ENCODE peak calls at places on chromosomes 7 and 10, in eight cellular contexts. One of them, this sample, is unnamed.

GRCh38 chr10:93995598-93996271 is 2.0 kb downstream of the PLCE1 start:
- DNase-seq in A549: no peak
- DNase-seq in heart right ventricle: no peak
- DNase-seq in iPS DF 6.9: no peak
- DNase-seq in K562: no peak
- DNase-seq in brain microvascular endothelial cell: peak
- DNase-seq in retinal pigment epithelial cell: peak
- DNase-seq in RWPE2: no peak
- DNase-seq in this sample: no peak

GRCh38 chr7:84204655-84205054 is 10.1 kb upstream of the SEMA3A start:
- DNase-seq in A549: no peak
- DNase-seq in heart right ventricle: no peak
- DNase-seq in iPS DF 6.9: no peak
- DNase-seq in K562: no peak
- DNase-seq in brain microvascular endothelial cell: peak
- DNase-seq in retinal pigment epithelial cell: no peak
- DNase-seq in RWPE2: no peak
- DNase-seq in this sample: no peak

GRCh38 chr7:49422564-49422963 is 350.9 kb upstream of the VWC2 start:
- DNase-seq in A549: no peak
- DNase-seq in heart right ventricle: no peak
- DNase-seq in iPS DF 6.9: no peak
- DNase-seq in K562: no peak
- DNase-seq in brain microvascular endothelial cell: no peak
- DNase-seq in retinal pigment epithelial cell: no peak
- DNase-seq in RWPE2: no peak
- DNase-seq in this sample: no peak

GRCh38 chr7:1912472-1913289 is 242.6 kb downstream of the ELFN1 start:
- DNase-seq in A549: no peak
- DNase-seq in heart right ventricle: no peak
- DNase-seq in iPS DF 6.9: no peak
- DNase-seq in K562: no peak
- DNase-seq in brain microvascular endothelial cell: peak
- DNase-seq in retinal pigment epithelial cell: no peak
- DNase-seq in RWPE2: no peak
- DNase-seq in this sample: no peak

GRCh38 chr10:80664071-80664680 is 126.5 kb downstream of the SH2D4B start:
- DNase-seq in A549: peak
- DNase-seq in heart right ventricle: peak
- DNase-seq in iPS DF 6.9: peak
- DNase-seq in K562: peak
- DNase-seq in brain microvascular endothelial cell: peak
- DNase-seq in retinal pigment epithelial cell: no peak
- DNase-seq in RWPE2: no peak
- DNase-seq in this sample: peak

GRCh38 chr10:77027576-77027975 is 610.0 kb downstream of the KCNMA1 start:
- DNase-seq in A549: no peak
- DNase-seq in heart right ventricle: no peak
- DNase-seq in iPS DF 6.9: no peak
- DNase-seq in K562: no peak
- DNase-seq in brain microvascular endothelial cell: no peak
- DNase-seq in retinal pigment epithelial cell: no peak
- DNase-seq in RWPE2: no peak
- DNase-seq in this sample: no peak

GRCh38 chr10:24446739-24447138 is 237.8 kb downstream of the KIAA1217 start:
- DNase-seq in A549: no peak
- DNase-seq in heart right ventricle: no peak
- DNase-seq in iPS DF 6.9: no peak
- DNase-seq in K562: no peak
- DNase-seq in brain microvascular endothelial cell: peak
- DNase-seq in retinal pigment epithelial cell: peak
- DNase-seq in RWPE2: no peak
- DNase-seq in this sample: no peak

GRCh38 chr7:27178366-27178765 is 4.2 kb upstream of the HOXA10 start:
- DNase-seq in A549: no peak
- DNase-seq in heart right ventricle: no peak
- DNase-seq in iPS DF 6.9: no peak
- DNase-seq in K562: no peak
- DNase-seq in brain microvascular endothelial cell: no peak
- DNase-seq in retinal pigment epithelial cell: no peak
- DNase-seq in RWPE2: peak
- DNase-seq in this sample: no peak

GRCh38 chr7:98836811-98837631 is 32.8 kb downstream of the TMEM130 start:
- DNase-seq in A549: peak
- DNase-seq in heart right ventricle: no peak
- DNase-seq in iPS DF 6.9: no peak
- DNase-seq in K562: peak
- DNase-seq in brain microvascular endothelial cell: peak
- DNase-seq in retinal pigment epithelial cell: no peak
- DNase-seq in RWPE2: no peak
- DNase-seq in this sample: no peak

GRCh38 chr7:24826662-24827020 is 69.4 kb upstream of the GSDME start:
- DNase-seq in A549: no peak
- DNase-seq in heart right ventricle: no peak
- DNase-seq in iPS DF 6.9: no peak
- DNase-seq in K562: no peak
- DNase-seq in brain microvascular endothelial cell: no peak
- DNase-seq in retinal pigment epithelial cell: no peak
- DNase-seq in RWPE2: no peak
- DNase-seq in this sample: no peak

GRCh38 chr7:128121731-128122576 is 90.7 kb upstream of the LRRC4 start:
- DNase-seq in A549: no peak
- DNase-seq in heart right ventricle: peak
- DNase-seq in iPS DF 6.9: no peak
- DNase-seq in K562: no peak
- DNase-seq in brain microvascular endothelial cell: no peak
- DNase-seq in retinal pigment epithelial cell: no peak
- DNase-seq in RWPE2: no peak
- DNase-seq in this sample: peak

GRCh38 chr7:52992479-52993195 is 42.8 kb upstream of the POM121L12 start:
- DNase-seq in A549: no peak
- DNase-seq in heart right ventricle: no peak
- DNase-seq in iPS DF 6.9: no peak
- DNase-seq in K562: no peak
- DNase-seq in brain microvascular endothelial cell: no peak
- DNase-seq in retinal pigment epithelial cell: no peak
- DNase-seq in RWPE2: no peak
- DNase-seq in this sample: no peak

GRCh38 chr10:133207041-133207600 is 22.9 kb upstream of the UTF1 start:
- DNase-seq in A549: no peak
- DNase-seq in heart right ventricle: no peak
- DNase-seq in iPS DF 6.9: no peak
- DNase-seq in K562: no peak
- DNase-seq in brain microvascular endothelial cell: no peak
- DNase-seq in retinal pigment epithelial cell: no peak
- DNase-seq in RWPE2: no peak
- DNase-seq in this sample: no peak

GRCh38 chr7:94871132-94871531 is 36.3 kb upstream of the PPP1R9A start:
- DNase-seq in A549: no peak
- DNase-seq in heart right ventricle: no peak
- DNase-seq in iPS DF 6.9: no peak
- DNase-seq in K562: no peak
- DNase-seq in brain microvascular endothelial cell: no peak
- DNase-seq in retinal pigment epithelial cell: no peak
- DNase-seq in RWPE2: no peak
- DNase-seq in this sample: no peak

GRCh38 chr7:94875221-94875620 is 32.2 kb upstream of the PPP1R9A start:
- DNase-seq in A549: no peak
- DNase-seq in heart right ventricle: no peak
- DNase-seq in iPS DF 6.9: no peak
- DNase-seq in K562: no peak
- DNase-seq in brain microvascular endothelial cell: no peak
- DNase-seq in retinal pigment epithelial cell: no peak
- DNase-seq in RWPE2: no peak
- DNase-seq in this sample: no peak

GRCh38 chr7:94874036-94874745 is 33.2 kb upstream of the PPP1R9A start:
- DNase-seq in A549: no peak
- DNase-seq in heart right ventricle: no peak
- DNase-seq in iPS DF 6.9: no peak
- DNase-seq in K562: no peak
- DNase-seq in brain microvascular endothelial cell: no peak
- DNase-seq in retinal pigment epithelial cell: no peak
- DNase-seq in RWPE2: no peak
- DNase-seq in this sample: no peak

GRCh38 chr7:94877731-94878670 is 29.4 kb upstream of the PPP1R9A start:
- DNase-seq in A549: no peak
- DNase-seq in heart right ventricle: no peak
- DNase-seq in iPS DF 6.9: no peak
- DNase-seq in K562: no peak
- DNase-seq in brain microvascular endothelial cell: no peak
- DNase-seq in retinal pigment epithelial cell: no peak
- DNase-seq in RWPE2: no peak
- DNase-seq in this sample: no peak

DNA sequence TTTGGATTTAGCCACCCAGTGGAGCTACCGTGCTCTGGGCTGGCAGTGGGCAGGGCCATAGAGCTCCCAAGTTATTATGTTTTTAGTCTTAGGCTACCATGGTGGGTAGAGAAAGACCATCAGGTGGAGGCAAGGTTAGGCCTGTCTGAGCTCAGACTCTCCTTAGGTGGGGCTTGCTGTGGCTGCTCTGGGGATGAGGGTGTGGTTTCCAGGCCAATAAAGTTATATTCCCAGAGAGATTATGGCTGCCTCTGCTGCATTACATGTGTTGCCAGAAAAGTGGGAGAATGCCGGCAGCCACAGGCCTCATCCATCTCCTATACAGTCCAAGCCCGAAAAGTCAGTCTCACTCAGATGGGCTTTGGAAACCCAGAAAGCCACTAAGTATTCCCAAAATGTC is 34.2 kb upstream of the PPP1R9A start:
- DNase-seq in A549: no peak
- DNase-seq in heart right ventricle: no peak
- DNase-seq in iPS DF 6.9: no peak
- DNase-seq in K562: no peak
- DNase-seq in brain microvascular endothelial cell: no peak
- DNase-seq in retinal pigment epithelial cell: no peak
- DNase-seq in RWPE2: no peak
- DNase-seq in this sample: no peak
- H3K4me3 ChIP-seq in A549: no peak
- H3K4me3 ChIP-seq in heart right ventricle: no peak
- H3K4me3 ChIP-seq in iPS DF 6.9: no peak
- H3K4me3 ChIP-seq in K562: no peak
- H3K4me3 ChIP-seq in brain microvascular endothelial cell: no peak
- H3K4me3 ChIP-seq in retinal pigment epithelial cell: no peak
- H3K4me3 ChIP-seq in RWPE2: no peak
- H3K4me3 ChIP-seq in this sample: no peak

GRCh38 chr7:11193131-11193867 is 219.6 kb downstream of the PHF14 start:
- DNase-seq in A549: no peak
- DNase-seq in heart right ventricle: no peak
- DNase-seq in iPS DF 6.9: peak
- DNase-seq in K562: no peak
- DNase-seq in brain microvascular endothelial cell: no peak
- DNase-seq in retinal pigment epithelial cell: no peak
- DNase-seq in RWPE2: no peak
- DNase-seq in this sample: no peak
- H3K4me3 ChIP-seq in A549: no peak
- H3K4me3 ChIP-seq in heart right ventricle: peak
- H3K4me3 ChIP-seq in iPS DF 6.9: peak
- H3K4me3 ChIP-seq in K562: no peak
- H3K4me3 ChIP-seq in brain microvascular endothelial cell: peak
- H3K4me3 ChIP-seq in retinal pigment epithelial cell: peak
- H3K4me3 ChIP-seq in RWPE2: no peak
- H3K4me3 ChIP-seq in this sample: peak

GRCh38 chr7:78357709-78358108 is 559.1 kb downstream of the PHTF2 start:
- DNase-seq in A549: no peak
- DNase-seq in heart right ventricle: no peak
- DNase-seq in iPS DF 6.9: no peak
- DNase-seq in K562: no peak
- DNase-seq in brain microvascular endothelial cell: no peak
- DNase-seq in retinal pigment epithelial cell: no peak
- DNase-seq in RWPE2: no peak
- DNase-seq in this sample: no peak
- H3K4me3 ChIP-seq in A549: no peak
- H3K4me3 ChIP-seq in heart right ventricle: no peak
- H3K4me3 ChIP-seq in iPS DF 6.9: no peak
- H3K4me3 ChIP-seq in K562: no peak
- H3K4me3 ChIP-seq in brain microvascular endothelial cell: no peak
- H3K4me3 ChIP-seq in retinal pigment epithelial cell: no peak
- H3K4me3 ChIP-seq in RWPE2: no peak
- H3K4me3 ChIP-seq in this sample: no peak

DNA sequence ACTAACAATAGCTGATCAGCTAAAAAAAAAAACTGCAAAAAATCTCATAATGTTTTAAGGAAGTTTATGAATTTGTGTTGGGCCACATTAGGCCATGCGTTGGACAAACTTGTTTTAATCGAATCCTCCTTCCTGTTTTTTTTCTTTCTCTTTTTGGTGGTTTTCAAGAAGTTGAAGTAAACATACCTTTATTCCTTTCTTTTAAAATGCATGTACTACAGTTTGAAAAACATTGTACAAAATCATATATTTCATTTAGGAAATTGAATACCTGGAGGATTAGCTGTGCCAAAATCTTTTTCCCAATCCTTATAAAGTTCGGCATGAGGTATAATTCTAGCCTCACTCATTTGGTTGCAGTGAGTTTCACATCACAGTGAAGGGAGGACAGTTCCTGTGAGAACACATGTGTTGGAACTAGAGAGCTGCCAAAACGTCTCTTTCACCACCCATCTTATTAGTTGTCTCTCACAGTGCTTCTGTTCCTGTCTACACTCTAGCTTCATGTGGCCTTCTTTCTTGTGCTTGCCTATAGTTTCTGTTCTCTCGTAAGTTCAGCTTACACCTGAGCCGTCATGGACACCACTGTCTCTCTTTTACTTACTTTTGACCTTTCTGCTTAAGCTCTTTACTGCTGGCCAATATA is 37.7 kb downstream of the ZNRF2 start:
- DNase-seq in A549: no peak
- DNase-seq in heart right ventricle: peak
- DNase-seq in iPS DF 6.9: no peak
- DNase-seq in K562: no peak
- DNase-seq in brain microvascular endothelial cell: no peak
- DNase-seq in retinal pigment epithelial cell: no peak
- DNase-seq in RWPE2: no peak
- DNase-seq in this sample: no peak
- H3K4me3 ChIP-seq in A549: no peak
- H3K4me3 ChIP-seq in heart right ventricle: peak
- H3K4me3 ChIP-seq in iPS DF 6.9: no peak
- H3K4me3 ChIP-seq in K562: peak
- H3K4me3 ChIP-seq in brain microvascular endothelial cell: no peak
- H3K4me3 ChIP-seq in retinal pigment epithelial cell: no peak
- H3K4me3 ChIP-seq in RWPE2: peak
- H3K4me3 ChIP-seq in this sample: peak

DNA sequence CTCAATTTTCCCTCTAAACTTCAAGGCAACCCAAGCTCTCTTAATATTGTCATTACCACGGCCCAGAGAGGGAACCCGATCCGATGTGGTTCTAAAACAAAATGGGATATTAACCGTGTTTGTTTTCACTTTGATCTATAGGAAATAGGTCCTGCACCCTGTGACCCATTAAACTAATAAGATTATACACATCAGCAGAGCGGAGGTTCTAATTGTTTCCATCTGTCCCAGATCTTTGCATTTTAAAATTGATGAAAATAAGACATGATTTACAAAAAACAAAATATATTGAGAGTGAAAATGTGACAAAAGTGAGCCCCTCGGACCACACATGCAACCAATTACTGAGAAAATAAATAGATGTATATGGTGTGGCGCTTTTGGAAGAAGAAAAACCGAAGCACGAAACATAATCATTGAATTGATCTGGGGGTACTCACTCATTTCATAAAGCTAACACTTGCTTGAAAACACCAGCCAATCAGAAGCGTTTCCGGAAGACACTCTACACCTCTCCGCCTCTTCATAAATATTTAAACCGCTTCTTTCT is 290.2 kb upstream of the NFE2L3 start:
- DNase-seq in A549: no peak
- DNase-seq in heart right ventricle: no peak
- DNase-seq in iPS DF 6.9: no peak
- DNase-seq in K562: no peak
- DNase-seq in brain microvascular endothelial cell: no peak
- DNase-seq in retinal pigment epithelial cell: no peak
- DNase-seq in RWPE2: no peak
- DNase-seq in this sample: no peak
- H3K4me3 ChIP-seq in A549: peak
- H3K4me3 ChIP-seq in heart right ventricle: peak
- H3K4me3 ChIP-seq in iPS DF 6.9: no peak
- H3K4me3 ChIP-seq in K562: peak
- H3K4me3 ChIP-seq in brain microvascular endothelial cell: peak
- H3K4me3 ChIP-seq in retinal pigment epithelial cell: peak
- H3K4me3 ChIP-seq in RWPE2: peak
- H3K4me3 ChIP-seq in this sample: no peak